ENCODE peak calls at places on chromosomes 2 and 18, in ten cellular contexts. I, P, V, E, L, C, T, M, K and B are unnamed samples.

GRCh38 chr2:239306274-239307220 is 94.3 kb downstream of the HDAC4 start:
- DNase-seq in M (peak; percentile 28), C (no peak), L (no peak), K (no peak), I (no peak), E (no peak), T (no peak), V (no peak), P (no peak), B (no peak)

GRCh38 chr2:74244286-74244685 is 45.9 kb downstream of the MTHFD2 start:
- DNase-seq in M (no peak), V (no peak), E (no peak), L (no peak), P (no peak), K (no peak), C (no peak), I (no peak), T (no peak), B (no peak)

GRCh38 chr2:98912957-98913915 is 22.8 kb downstream of the CRACDL start:
- DNase-seq in L (no peak), M (no peak), V (no peak), P (no peak), T (no peak), E (peak; percentile 78), I (no peak), K (no peak), C (no peak), B (no peak)

GRCh38 chr2:99140056-99140859 is 1.2 kb upstream of the C2orf15 start:
- DNase-seq in V (no peak), K (no peak), T (no peak), I (no peak), C (no peak), M (no peak), E (no peak), P (no peak), L (no peak), B (no peak)

GRCh38 chr2:72931280-72931910 is 14.1 kb downstream of the EMX1 start:
- DNase-seq in E (peak; percentile 90), V (no peak), P (no peak), M (no peak), K (peak; percentile 42), T (no peak), C (no peak), L (no peak), I (peak; percentile 3), B (no peak)

GRCh38 chr2:45960057-45960863 is 308.8 kb downstream of the PRKCE start:
- DNase-seq in V (no peak), I (no peak), C (no peak), L (no peak), K (no peak), T (no peak), P (no peak), E (no peak), M (no peak), B (no peak)

GRCh38 chr2:100989666-100990065 is 12.4 kb upstream of the RPL31 start:
- DNase-seq in V (no peak), E (no peak), T (no peak), M (no peak), P (no peak), K (no peak), C (no peak), I (no peak), L (no peak), B (no peak)

GRCh38 chr2:19349911-19350677 is 8.3 kb downstream of the OSR1 start:
- DNase-seq in V (peak; percentile 70), T (no peak), M (peak; percentile 81), L (no peak), I (peak; percentile 87), C (no peak), K (peak; percentile 42), E (peak; percentile 72), P (peak; percentile 16), B (no peak)

GRCh38 chr18:9380571-9381390 is 46.2 kb downstream of the TWSG1 start:
- DNase-seq in M (no peak), T (no peak), C (no peak), E (no peak), K (no peak), I (no peak), L (peak; percentile 97), P (no peak), V (peak; percentile 83), B (peak; percentile 99)

GRCh38 chr2:223076573-223076972 is 24.6 kb downstream of the KCNE4 start:
- DNase-seq in P (no peak), M (no peak), K (no peak), I (no peak), C (no peak), L (no peak), T (no peak), E (peak; percentile 47), V (no peak), B (no peak)

GRCh38 chr2:210199854-210200253 is 25.4 kb downstream of the ACADL start:
- DNase-seq in T (no peak), C (no peak), V (no peak), E (no peak), K (no peak), M (no peak), P (no peak), I (no peak), L (no peak), B (no peak)

GRCh38 chr2:31476511-31477171 is 62.1 kb upstream of the XDH start:
- DNase-seq in L (no peak), I (no peak), K (no peak), C (no peak), E (no peak), T (no peak), V (peak; percentile 72), P (no peak), M (no peak), B (no peak)

GRCh38 chr2:69505710-69506109 is 68.5 kb upstream of the NFU1 start:
- DNase-seq in V (no peak), P (no peak), K (no peak), L (peak; percentile 3), I (no peak), M (no peak), E (no peak), T (no peak), C (no peak), B (no peak)

GRCh38 chr18:63157293-63158011 is 162.1 kb downstream of the BCL2 start:
- DNase-seq in M (no peak), I (no peak), T (no peak), P (no peak), E (no peak), K (no peak), L (peak; percentile 65), C (no peak), V (no peak), B (peak; percentile 42)

GRCh38 chr2:174866421-174866820 is 102.1 kb upstream of the CHRNA1 start:
- DNase-seq in V (no peak), T (no peak), E (no peak), M (no peak), L (no peak), P (no peak), C (no peak), K (no peak), I (no peak), B (no peak)